ENCODE peak calls at places on chromosome 16, in seven cellular contexts. One of them, this sample, is unnamed.

GRCh38 chr16:68031951-68032350 is 8.9 kb downstream of the DUS2 start:
- DNase-seq in left cardiac atrium: no peak
- DNase-seq in WTC11: no peak
- DNase-seq in iPS-NIHi11: no peak
- DNase-seq in hypothalamus: no peak
- DNase-seq in skeletal muscle cell: no peak
- DNase-seq in neural progenitor cell: no peak
- DNase-seq in this sample: no peak

GRCh38 chr16:53022374-53022773 is 30.3 kb downstream of the CHD9NB start:
- DNase-seq in iPS-NIHi11: peak
- DNase-seq in skeletal muscle cell: no peak
- DNase-seq in hypothalamus: no peak
- DNase-seq in WTC11: peak
- DNase-seq in neural progenitor cell: peak
- DNase-seq in left cardiac atrium: no peak
- DNase-seq in this sample: no peak

GRCh38 chr16:12845282-12845681 is 41.6 kb upstream of the CPPED1 start:
- DNase-seq in left cardiac atrium: no peak
- DNase-seq in neural progenitor cell: no peak
- DNase-seq in WTC11: no peak
- DNase-seq in hypothalamus: no peak
- DNase-seq in iPS-NIHi11: no peak
- DNase-seq in skeletal muscle cell: no peak
- DNase-seq in this sample: no peak

GRCh38 chr16:68782198-68783174 is 45.4 kb downstream of the CDH1 start:
- DNase-seq in neural progenitor cell: no peak
- DNase-seq in iPS-NIHi11: no peak
- DNase-seq in hypothalamus: no peak
- DNase-seq in left cardiac atrium: no peak
- DNase-seq in skeletal muscle cell: no peak
- DNase-seq in WTC11: no peak
- DNase-seq in this sample: no peak

GRCh38 chr16:49598386-49599170 is 225.0 kb downstream of the C16orf78 start:
- DNase-seq in hypothalamus: no peak
- DNase-seq in left cardiac atrium: no peak
- DNase-seq in WTC11: no peak
- DNase-seq in skeletal muscle cell: no peak
- DNase-seq in iPS-NIHi11: no peak
- DNase-seq in neural progenitor cell: no peak
- DNase-seq in this sample: peak

GRCh38 chr16:55812951-55813350 is 19.9 kb downstream of the CES1 start:
- DNase-seq in skeletal muscle cell: no peak
- DNase-seq in WTC11: no peak
- DNase-seq in hypothalamus: no peak
- DNase-seq in iPS-NIHi11: no peak
- DNase-seq in left cardiac atrium: no peak
- DNase-seq in neural progenitor cell: no peak
- DNase-seq in this sample: no peak

GRCh38 chr16:84593825-84594724 is 23.8 kb downstream of the COTL1 start:
- DNase-seq in WTC11: no peak
- DNase-seq in left cardiac atrium: peak
- DNase-seq in skeletal muscle cell: no peak
- DNase-seq in hypothalamus: no peak
- DNase-seq in iPS-NIHi11: no peak
- DNase-seq in neural progenitor cell: no peak
- DNase-seq in this sample: peak

GRCh38 chr16:58494981-58495860 is 4.7 kb upstream of the NDRG4 start:
- DNase-seq in skeletal muscle cell: peak
- DNase-seq in neural progenitor cell: peak
- DNase-seq in left cardiac atrium: peak
- DNase-seq in iPS-NIHi11: peak
- DNase-seq in hypothalamus: peak
- DNase-seq in WTC11: peak
- DNase-seq in this sample: peak

GRCh38 chr16:89710709-89711564 is 9.4 kb upstream of the SPATA2L start:
- DNase-seq in neural progenitor cell: peak
- DNase-seq in hypothalamus: no peak
- DNase-seq in left cardiac atrium: no peak
- DNase-seq in skeletal muscle cell: no peak
- DNase-seq in iPS-NIHi11: no peak
- DNase-seq in WTC11: peak
- DNase-seq in this sample: no peak